ENCODE peak calls at places on chromosomes 11 and 22, in eight cellular contexts. O is stimulated activated CD4-positive, alpha-beta T cell treated with anti-CD3 and anti-CD28 coated beads, Interleukin-12 subunit alpha, Interleukin-12 subunit beta, amount 100 ng/mL, for 48 hours; V is Right ventricle myocardium inferior; Z is fibroblast of the aortic adventitia; M is stimulated activated CD8-positive, alpha-beta memory T cell treated with anti-CD3 and anti-CD28 coated beads, Interleukin-15, amount 100 ng/mL, for 24 hours; I is neural crest cell; C is NCI-H510A treated with DMSO at 0.1 percent for 48 hours; T is ACHN. W is an unnamed sample.

GRCh38 chr11:60945295-60945667 is 6.7 kb downstream of the SLC15A3 start:
- DNase-seq in V (no peak), M (no peak), I (no peak), T (no peak), O (no peak), Z (no peak), C (no peak), W (no peak)

GRCh38 chr22:27107824-27108223 is 450.4 kb downstream of the MIAT start:
- DNase-seq in V (no peak), O (no peak), I (no peak), C (peak), T (peak), M (no peak), Z (peak), W (peak)

GRCh38 chr11:551596-551995 is 8.9 kb downstream of the LMNTD2 start:
- DNase-seq in T (no peak), I (no peak), M (no peak), Z (no peak), O (no peak), V (no peak), C (no peak), W (no peak)

GRCh38 chr22:49354516-49355205 is 473.0 kb downstream of the BRD1 start:
- DNase-seq in M (no peak), C (no peak), O (no peak), I (no peak), V (no peak), Z (no peak), T (no peak), W (no peak)

GRCh38 chr11:17774232-17775034 is 39.9 kb downstream of the KCNC1 start:
- DNase-seq in Z (no peak), T (no peak), C (no peak), V (no peak), I (no peak), O (no peak), M (no peak), W (no peak)

GRCh38 chr22:44996648-44997047 is 13.2 kb downstream of the PHF21B start:
- DNase-seq in C (no peak), I (no peak), O (no peak), Z (no peak), V (no peak), T (no peak), M (no peak), W (no peak)

GRCh38 chr11:31725176-31725575 is 85.9 kb downstream of the PAX6 start:
- DNase-seq in C (peak), I (no peak), M (no peak), V (no peak), Z (peak), O (no peak), T (no peak), W (no peak)

GRCh38 chr22:32623943-32624342 is 149.3 kb downstream of the FBXO7 start:
- DNase-seq in O (no peak), T (no peak), M (no peak), V (peak), I (no peak), C (no peak), Z (peak), W (peak)

GRCh38 chr22:47775686-47776085 is 1013.2 kb downstream of the TBC1D22A start:
- DNase-seq in V (no peak), O (no peak), M (no peak), I (no peak), Z (no peak), C (no peak), T (no peak), W (no peak)

GRCh38 chr11:45285931-45286632 is at the start of gene SYT13:
- DNase-seq in V (no peak), O (no peak), T (peak), Z (no peak), I (peak), C (no peak), M (no peak), W (no peak)

GRCh38 chr11:123235117-123235686 is 40.2 kb upstream of the CLMP start:
- DNase-seq in T (peak), O (peak), I (peak), C (no peak), M (peak), V (peak), Z (peak), W (peak)

GRCh38 chr11:132981146-132981956 is 551.0 kb downstream of the OPCML start:
- DNase-seq in O (no peak), V (no peak), I (no peak), M (no peak), C (no peak), T (no peak), Z (no peak), W (no peak)

GRCh38 chr11:134101292-134101691 is 32.4 kb downstream of the JAM3 start:
- DNase-seq in T (no peak), V (no peak), I (no peak), O (no peak), Z (peak), C (no peak), M (no peak), W (no peak)

GRCh38 chr11:45995342-45995734 is 72.9 kb downstream of the LARGE2 start:
- DNase-seq in T (no peak), C (no peak), I (no peak), O (no peak), V (no peak), Z (no peak), M (no peak), W (no peak)

GRCh38 chr22:49951001-49951677 is 9.4 kb upstream of the PIM3 start:
- DNase-seq in T (no peak), M (no peak), C (peak), Z (peak), O (peak), V (peak), I (no peak), W (peak)

GRCh38 chr11:12291767-12292166 is 85.6 kb upstream of the PARVA start:
- DNase-seq in T (no peak), M (no peak), O (no peak), C (no peak), I (no peak), Z (no peak), V (no peak), W (no peak)

GRCh38 chr22:45996241-45997076 is 19.5 kb upstream of the WNT7B start:
- DNase-seq in C (no peak), O (no peak), M (no peak), I (no peak), Z (peak), V (peak), T (peak), W (peak)

GRCh38 chr22:37219534-37219933 is 7.3 kb upstream of the SSTR3 start:
- DNase-seq in C (no peak), O (no peak), T (no peak), M (no peak), Z (no peak), V (no peak), I (no peak), W (no peak)

GRCh38 chr22:42760806-42761565 is 40.3 kb upstream of the A4GALT start:
- DNase-seq in M (no peak), I (no peak), O (no peak), T (no peak), C (no peak), V (no peak), Z (no peak), W (no peak)

GRCh38 chr11:92793189-92793588 is 176.3 kb upstream of the MTNR1B start:
- DNase-seq in Z (no peak), M (no peak), I (no peak), O (no peak), T (no peak), V (no peak), C (no peak), W (no peak)

GRCh38 chr11:45662096-45662664 is 3.2 kb downstream of the CHST1 start:
- DNase-seq in O (no peak), C (no peak), I (no peak), T (no peak), Z (no peak), M (no peak), V (no peak), W (no peak)

GRCh38 chr11:95650271-95650670 is 139.3 kb downstream of the FAM76B start:
- DNase-seq in V (no peak), Z (no peak), M (no peak), T (no peak), O (no peak), C (no peak), I (no peak), W (no peak)

GRCh38 chr11:20337526-20338154 is 25.9 kb upstream of the HTATIP2 start:
- DNase-seq in C (peak), O (no peak), V (no peak), T (peak), I (peak), M (no peak), Z (peak), W (no peak)

GRCh38 chr11:14179126-14179820 is 179.7 kb downstream of the RRAS2 start:
- DNase-seq in T (no peak), Z (peak), C (no peak), O (no peak), M (no peak), I (no peak), V (no peak), W (no peak)

W was measured in ureter.